ENCODE peak calls at places on chromosomes 2 and 18, in ten cellular contexts. One of them, this sample, is unnamed.

GRCh38 chr2:159799833-159800232 is 1.8 kb upstream of the CD302 start:
- DNase-seq in neuronal stem cell: no peak
- DNase-seq in T-cell: no peak
- DNase-seq in activated CD4-positive, alpha-beta memory T cell treated with anti-CD3 and anti-CD28 coated beads, Interleukin-2, amount 10 ng/mL, durations not matched to agents 7 days and 5 days: no peak
- DNase-seq in NAMALWA: no peak
- DNase-seq in posterior cingulate gyrus: no peak
- DNase-seq in HEK293T: no peak
- DNase-seq in AG08396: no peak
- DNase-seq in A673: no peak
- DNase-seq in GM23338: no peak
- DNase-seq in this sample: no peak

GRCh38 chr2:12884713-12885282 is 168.1 kb downstream of the TRIB2 start:
- DNase-seq in neuronal stem cell: no peak
- DNase-seq in T-cell: no peak
- DNase-seq in activated CD4-positive, alpha-beta memory T cell treated with anti-CD3 and anti-CD28 coated beads, Interleukin-2, amount 10 ng/mL, durations not matched to agents 7 days and 5 days: no peak
- DNase-seq in NAMALWA: no peak
- DNase-seq in posterior cingulate gyrus: no peak
- DNase-seq in HEK293T: no peak
- DNase-seq in AG08396: peak
- DNase-seq in A673: no peak
- DNase-seq in GM23338: no peak
- DNase-seq in this sample: peak

GRCh38 chr18:3972291-3972985 is 482.7 kb downstream of the DLGAP1 start:
- DNase-seq in neuronal stem cell: peak
- DNase-seq in T-cell: no peak
- DNase-seq in activated CD4-positive, alpha-beta memory T cell treated with anti-CD3 and anti-CD28 coated beads, Interleukin-2, amount 10 ng/mL, durations not matched to agents 7 days and 5 days: no peak
- DNase-seq in NAMALWA: no peak
- DNase-seq in posterior cingulate gyrus: no peak
- DNase-seq in HEK293T: no peak
- DNase-seq in AG08396: no peak
- DNase-seq in A673: no peak
- DNase-seq in GM23338: peak
- DNase-seq in this sample: no peak

GRCh38 chr18:76823574-76823973 is 1.2 kb downstream of the ZNF236 start:
- DNase-seq in neuronal stem cell: peak
- DNase-seq in T-cell: no peak
- DNase-seq in activated CD4-positive, alpha-beta memory T cell treated with anti-CD3 and anti-CD28 coated beads, Interleukin-2, amount 10 ng/mL, durations not matched to agents 7 days and 5 days: no peak
- DNase-seq in NAMALWA: no peak
- DNase-seq in posterior cingulate gyrus: peak
- DNase-seq in HEK293T: no peak
- DNase-seq in AG08396: no peak
- DNase-seq in A673: no peak
- DNase-seq in GM23338: peak
- DNase-seq in this sample: no peak

GRCh38 chr18:55206941-55207340 is 247.7 kb upstream of the CCDC68 start:
- DNase-seq in neuronal stem cell: no peak
- DNase-seq in T-cell: no peak
- DNase-seq in activated CD4-positive, alpha-beta memory T cell treated with anti-CD3 and anti-CD28 coated beads, Interleukin-2, amount 10 ng/mL, durations not matched to agents 7 days and 5 days: no peak
- DNase-seq in NAMALWA: no peak
- DNase-seq in posterior cingulate gyrus: no peak
- DNase-seq in HEK293T: no peak
- DNase-seq in AG08396: no peak
- DNase-seq in A673: no peak
- DNase-seq in GM23338: no peak
- DNase-seq in this sample: peak

GRCh38 chr2:153057743-153058142 is 339.3 kb downstream of the ARL6IP6 start:
- DNase-seq in neuronal stem cell: no peak
- DNase-seq in T-cell: no peak
- DNase-seq in activated CD4-positive, alpha-beta memory T cell treated with anti-CD3 and anti-CD28 coated beads, Interleukin-2, amount 10 ng/mL, durations not matched to agents 7 days and 5 days: no peak
- DNase-seq in NAMALWA: no peak
- DNase-seq in posterior cingulate gyrus: no peak
- DNase-seq in HEK293T: no peak
- DNase-seq in AG08396: no peak
- DNase-seq in A673: no peak
- DNase-seq in GM23338: no peak
- DNase-seq in this sample: no peak

GRCh38 chr2:148554459-148555247 is 89.9 kb upstream of the EPC2 start:
- DNase-seq in neuronal stem cell: no peak
- DNase-seq in T-cell: no peak
- DNase-seq in activated CD4-positive, alpha-beta memory T cell treated with anti-CD3 and anti-CD28 coated beads, Interleukin-2, amount 10 ng/mL, durations not matched to agents 7 days and 5 days: no peak
- DNase-seq in NAMALWA: no peak
- DNase-seq in posterior cingulate gyrus: no peak
- DNase-seq in HEK293T: no peak
- DNase-seq in AG08396: no peak
- DNase-seq in A673: peak
- DNase-seq in GM23338: peak
- DNase-seq in this sample: no peak

GRCh38 chr2:158600155-158600802 is 143.5 kb downstream of the PKP4 start:
- DNase-seq in neuronal stem cell: no peak
- DNase-seq in T-cell: no peak
- DNase-seq in activated CD4-positive, alpha-beta memory T cell treated with anti-CD3 and anti-CD28 coated beads, Interleukin-2, amount 10 ng/mL, durations not matched to agents 7 days and 5 days: no peak
- DNase-seq in NAMALWA: no peak
- DNase-seq in posterior cingulate gyrus: no peak
- DNase-seq in HEK293T: no peak
- DNase-seq in AG08396: peak
- DNase-seq in A673: peak
- DNase-seq in GM23338: no peak
- DNase-seq in this sample: peak

GRCh38 chr18:28039078-28039477 is 137.9 kb downstream of the CDH2 start:
- DNase-seq in neuronal stem cell: no peak
- DNase-seq in T-cell: no peak
- DNase-seq in activated CD4-positive, alpha-beta memory T cell treated with anti-CD3 and anti-CD28 coated beads, Interleukin-2, amount 10 ng/mL, durations not matched to agents 7 days and 5 days: no peak
- DNase-seq in NAMALWA: no peak
- DNase-seq in posterior cingulate gyrus: no peak
- DNase-seq in HEK293T: no peak
- DNase-seq in AG08396: no peak
- DNase-seq in A673: no peak
- DNase-seq in GM23338: no peak
- DNase-seq in this sample: no peak

GRCh38 chr18:48946329-48946835 is 4.4 kb downstream of the SMAD7 start:
- DNase-seq in neuronal stem cell: no peak
- DNase-seq in T-cell: no peak
- DNase-seq in activated CD4-positive, alpha-beta memory T cell treated with anti-CD3 and anti-CD28 coated beads, Interleukin-2, amount 10 ng/mL, durations not matched to agents 7 days and 5 days: no peak
- DNase-seq in NAMALWA: no peak
- DNase-seq in posterior cingulate gyrus: peak
- DNase-seq in HEK293T: no peak
- DNase-seq in AG08396: peak
- DNase-seq in A673: peak
- DNase-seq in GM23338: no peak
- DNase-seq in this sample: peak

GRCh38 chr2:170846318-170846717 is 29.6 kb downstream of the GAD1 start:
- DNase-seq in neuronal stem cell: no peak
- DNase-seq in T-cell: no peak
- DNase-seq in activated CD4-positive, alpha-beta memory T cell treated with anti-CD3 and anti-CD28 coated beads, Interleukin-2, amount 10 ng/mL, durations not matched to agents 7 days and 5 days: no peak
- DNase-seq in NAMALWA: no peak
- DNase-seq in posterior cingulate gyrus: no peak
- DNase-seq in HEK293T: no peak
- DNase-seq in AG08396: no peak
- DNase-seq in A673: no peak
- DNase-seq in GM23338: no peak
- DNase-seq in this sample: no peak

GRCh38 chr2:7552825-7553550 is 635.8 kb downstream of the RNF144A start:
- DNase-seq in neuronal stem cell: no peak
- DNase-seq in T-cell: no peak
- DNase-seq in activated CD4-positive, alpha-beta memory T cell treated with anti-CD3 and anti-CD28 coated beads, Interleukin-2, amount 10 ng/mL, durations not matched to agents 7 days and 5 days: no peak
- DNase-seq in NAMALWA: no peak
- DNase-seq in posterior cingulate gyrus: no peak
- DNase-seq in HEK293T: no peak
- DNase-seq in AG08396: no peak
- DNase-seq in A673: no peak
- DNase-seq in GM23338: no peak
- DNase-seq in this sample: no peak

GRCh38 chr2:188678921-188679320 is 295.3 kb upstream of the COL3A1 start:
- DNase-seq in neuronal stem cell: no peak
- DNase-seq in T-cell: no peak
- DNase-seq in activated CD4-positive, alpha-beta memory T cell treated with anti-CD3 and anti-CD28 coated beads, Interleukin-2, amount 10 ng/mL, durations not matched to agents 7 days and 5 days: no peak
- DNase-seq in NAMALWA: no peak
- DNase-seq in posterior cingulate gyrus: no peak
- DNase-seq in HEK293T: no peak
- DNase-seq in AG08396: no peak
- DNase-seq in A673: no peak
- DNase-seq in GM23338: no peak
- DNase-seq in this sample: peak